ENCODE peak calls at places on chromosomes 11 and 22, in seven cellular contexts. Y is gastrocnemius medialis, T is tibial nerve, H is adrenal gland, U is right atrium auricular region, O is pancreas, A is endodermal cell. M is an unnamed sample. For H3K4me1, the result is how much of the 10 kb centered on the place peaks cover.

GRCh38 chr11:3165152-3165705 is at the start of gene OSBPL5:
- DNase-seq in Y (no peak), T (peak), H (peak), U (no peak), O (peak), A (peak), M (no peak)

GRCh38 chr22:23583153-23583552 is 3.1 kb upstream of the IGLL1 start:
- DNase-seq in Y (no peak), T (no peak), H (no peak), U (no peak), O (no peak), A (no peak), M (no peak)

GRCh38 chr11:69374110-69374981 is 80.4 kb downstream of the MYEOV start:
- DNase-seq in Y (no peak), T (no peak), H (peak), U (peak), O (peak), A (peak), M (no peak)

GRCh38 chr11:109788969-109789490 is 304.2 kb upstream of the ZC3H12C start:
- DNase-seq in Y (no peak), T (no peak), H (no peak), U (no peak), O (no peak), A (peak), M (no peak)

GRCh38 chr11:79417069-79417920 is 23.5 kb downstream of the TENM4 start:
- DNase-seq in Y (no peak), T (no peak), H (no peak), U (no peak), O (no peak), A (no peak), M (no peak)

GRCh38 chr11:10514210-10514609 is 26.8 kb downstream of the RNF141 start:
- DNase-seq in Y (no peak), T (no peak), H (no peak), U (no peak), O (no peak), A (no peak), M (no peak)

GRCh38 chr11:119712006-119712405 is 17.0 kb downstream of the NECTIN1 start:
- DNase-seq in Y (no peak), T (no peak), H (no peak), U (no peak), O (no peak), A (no peak), M (no peak)

GRCh38 chr11:130423541-130424155 is 4.8 kb downstream of the ADAMTS8 start:
- DNase-seq in Y (no peak), T (no peak), H (no peak), U (no peak), O (no peak), A (no peak), M (no peak)

GRCh38 chr11:122285021-122285420 is 169.0 kb upstream of the BLID start:
- DNase-seq in Y (no peak), T (no peak), H (no peak), U (no peak), O (no peak), A (no peak), M (no peak)

GRCh38 chr11:118171274-118172062 is 5.0 kb downstream of the SCN2B start:
- DNase-seq in Y (peak), T (peak), H (peak), U (peak), O (peak), A (peak), M (peak)

GRCh38 chr11:58592760-58593472 is 14.1 kb downstream of the ZFP91 start:
- DNase-seq in Y (no peak), T (no peak), H (no peak), U (no peak), O (no peak), A (no peak), M (no peak)

GRCh38 chr22:47190957-47191323 is 428.5 kb downstream of the TBC1D22A start:
- DNase-seq in Y (no peak), T (no peak), H (peak), U (no peak), O (no peak), A (no peak), M (no peak)

GRCh38 chr22:30749272-30749671 is 54.6 kb downstream of the OSBP2 start:
- DNase-seq in Y (no peak), T (no peak), H (no peak), U (no peak), O (no peak), A (no peak), M (no peak)

GRCh38 chr22:33851240-33851639 is 69.0 kb downstream of the LARGE1 start:
- DNase-seq in Y (no peak), T (no peak), H (no peak), U (no peak), O (no peak), A (no peak), M (no peak)

GRCh38 chr11:106603971-106604370 is 414.3 kb downstream of the GUCY1A2 start:
- DNase-seq in Y (no peak), T (no peak), H (no peak), U (no peak), O (no peak), A (no peak), M (no peak)

GRCh38 chr11:99410636-99411035 is 389.9 kb downstream of the CNTN5 start:
- DNase-seq in Y (no peak), T (no peak), H (no peak), U (no peak), O (no peak), A (no peak), M (no peak)

GRCh38 chr22:27825174-27825573 is 23.6 kb upstream of the MN1 start:
- DNase-seq in Y (no peak), T (no peak), H (no peak), U (no peak), O (no peak), A (peak), M (no peak)

GRCh38 chr22:43510226-43511070 is 98.6 kb downstream of the MPPED1 start:
- DNase-seq in Y (no peak), T (no peak), H (no peak), U (no peak), O (no peak), A (no peak), M (no peak)

DNA sequence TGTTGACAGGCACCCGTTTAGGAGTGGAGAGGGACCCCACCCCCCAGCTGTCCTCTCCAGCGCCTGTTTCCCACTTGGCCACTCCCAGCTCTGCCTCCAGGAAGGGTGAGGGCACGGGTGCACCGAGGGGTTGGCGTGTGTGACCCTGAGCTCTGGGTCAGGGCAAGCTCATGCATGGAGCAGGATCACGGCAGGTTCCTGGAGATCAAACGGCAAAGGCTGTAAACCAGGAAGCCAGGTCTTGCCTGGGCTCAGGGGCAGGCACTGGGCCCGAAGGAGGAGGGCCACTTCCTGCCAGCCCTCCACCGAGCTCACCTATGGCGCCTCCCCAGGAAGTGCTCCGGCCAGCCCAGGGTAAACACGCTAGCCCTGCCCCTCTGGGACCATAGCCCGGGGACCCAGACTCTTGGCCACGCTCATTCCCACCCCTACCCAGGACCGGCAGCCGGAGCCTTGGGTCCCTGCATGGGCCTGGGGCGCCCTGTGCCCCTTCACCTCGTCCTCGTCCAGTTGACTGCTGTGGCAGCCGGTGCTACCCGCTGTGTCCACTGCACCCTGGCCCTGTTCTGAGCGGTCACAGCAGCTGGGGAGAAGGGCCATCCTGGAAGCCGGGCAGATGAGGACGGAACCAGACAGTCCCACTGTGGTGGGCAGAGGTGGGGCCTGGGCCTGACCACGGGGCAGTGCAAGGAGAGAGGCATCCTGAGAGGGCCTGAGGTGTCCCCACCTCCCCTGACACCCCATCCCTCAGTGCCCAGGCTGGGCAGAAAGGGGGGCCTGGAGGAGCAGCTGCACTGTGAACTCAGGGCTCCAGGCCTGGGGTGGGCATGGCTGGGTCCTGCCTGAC is 1.0 kb upstream of the EPS8L2 start:
- DNase-seq in Y (no peak), T (no peak), H (no peak), U (no peak), O (peak), A (peak), M (no peak)
- H3K4me1 ChIP-seq in Y (under half), T (under half), H (under half), U (under half), O (under half), A (under half), M (under half)

DNA sequence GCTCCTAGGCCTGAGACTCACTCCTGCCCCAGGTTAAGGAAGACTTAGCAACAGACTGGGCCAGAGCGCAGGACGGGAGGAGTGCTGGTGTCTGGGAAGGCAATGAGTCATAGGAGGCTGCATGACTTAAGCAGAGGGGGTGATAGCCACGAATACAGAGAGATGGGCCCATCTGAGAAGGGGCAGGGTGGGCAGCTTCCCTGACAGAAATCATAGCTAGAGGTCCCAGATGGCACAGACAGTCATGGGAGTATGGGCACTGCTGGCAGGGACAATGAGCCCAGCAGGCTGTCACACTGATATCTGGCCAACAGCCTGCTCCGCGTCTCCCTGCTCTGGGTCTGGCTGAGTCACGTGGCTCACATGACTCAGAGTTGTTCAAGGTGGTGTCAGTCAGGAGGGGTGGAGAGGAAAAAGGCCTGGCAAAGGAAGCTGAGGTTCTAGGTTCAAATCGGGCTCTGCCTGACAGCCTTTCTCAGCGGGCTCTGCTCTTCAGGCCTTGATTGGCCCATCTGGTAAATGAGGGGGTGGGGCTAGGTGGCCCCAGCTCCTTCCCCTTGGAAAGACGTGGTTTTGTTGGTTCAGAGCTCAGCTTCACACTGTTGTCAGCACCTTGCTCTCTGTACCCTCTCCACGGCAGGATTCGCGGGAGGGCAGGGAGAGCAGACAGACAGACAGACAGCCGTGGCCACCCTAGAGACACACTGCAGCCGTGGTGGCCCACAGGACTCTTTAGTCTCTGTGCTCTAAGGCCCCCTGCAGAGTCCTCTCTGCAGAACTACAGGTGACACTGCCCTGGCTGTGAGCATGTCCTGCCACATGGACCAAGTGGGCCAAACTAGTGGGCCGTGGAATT is 47.8 kb downstream of the DBX1 start:
- DNase-seq in Y (peak), T (no peak), H (peak), U (peak), O (peak), A (peak), M (no peak)
- H3K4me3 ChIP-seq in Y (peak), T (no peak), H (no peak), U (peak), O (no peak), A (no peak), M (no peak)

GRCh38 chr11:64760759-64761417 is 1.1 kb upstream of the PYGM start:
- DNase-seq in Y (no peak), T (no peak), H (no peak), U (no peak), O (no peak), A (peak), M (no peak)
- H3K4me1 ChIP-seq in Y (half or more), T (under half), H (under half), U (half or more), O (under half), A (under half), M (half or more)

DNA sequence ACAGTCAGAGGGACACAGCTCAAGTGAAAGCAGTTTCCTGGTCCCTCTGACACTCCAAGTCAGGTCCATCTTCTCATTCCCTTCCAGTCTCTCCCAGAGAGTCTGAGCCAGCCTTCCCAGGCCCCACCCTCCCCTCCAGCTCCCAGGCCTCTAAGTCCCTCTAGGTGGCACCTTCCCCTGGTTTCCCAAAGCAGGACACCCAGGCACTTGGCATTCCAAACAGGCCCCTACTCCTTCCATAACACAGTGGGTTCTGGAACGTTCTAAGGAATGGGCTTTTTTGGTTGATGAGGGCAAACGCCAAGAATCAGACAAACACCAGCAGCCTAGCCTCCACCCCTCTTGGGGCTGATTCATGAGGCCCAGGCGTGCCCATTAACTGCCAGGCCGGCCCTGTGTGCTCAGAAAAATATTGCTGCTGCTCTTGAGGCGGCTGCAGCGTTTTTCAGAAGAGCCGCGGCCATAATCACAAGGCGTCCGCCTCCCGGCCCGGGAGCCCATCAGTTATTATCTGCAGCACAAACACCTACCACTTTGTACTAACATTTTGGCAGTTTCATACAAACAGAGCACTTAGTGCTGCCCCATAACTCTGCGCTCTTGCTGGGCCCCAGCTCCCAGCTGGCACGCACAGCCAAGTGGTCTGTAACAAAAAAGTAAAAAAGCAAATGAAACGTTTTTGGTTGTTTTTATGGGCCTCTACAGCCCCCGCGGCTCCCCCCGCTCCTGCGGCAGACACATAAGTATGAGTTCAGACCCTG is 418.6 kb downstream of the SOX6 start:
- DNase-seq in Y (no peak), T (no peak), H (no peak), U (no peak), O (no peak), A (peak), M (no peak)
- H3K4me3 ChIP-seq in Y (no peak), T (no peak), H (no peak), U (no peak), O (no peak), A (no peak), M (no peak)

GRCh38 chr11:68020575-68020974 is 9.9 kb upstream of the NDUFS8 start:
- DNase-seq in Y (no peak), T (no peak), H (no peak), U (no peak), O (no peak), A (peak), M (no peak)
- H3K4me1 ChIP-seq in Y (under half), T (under half), H (under half), U (under half), O (under half), A (under half), M (under half)

DNA sequence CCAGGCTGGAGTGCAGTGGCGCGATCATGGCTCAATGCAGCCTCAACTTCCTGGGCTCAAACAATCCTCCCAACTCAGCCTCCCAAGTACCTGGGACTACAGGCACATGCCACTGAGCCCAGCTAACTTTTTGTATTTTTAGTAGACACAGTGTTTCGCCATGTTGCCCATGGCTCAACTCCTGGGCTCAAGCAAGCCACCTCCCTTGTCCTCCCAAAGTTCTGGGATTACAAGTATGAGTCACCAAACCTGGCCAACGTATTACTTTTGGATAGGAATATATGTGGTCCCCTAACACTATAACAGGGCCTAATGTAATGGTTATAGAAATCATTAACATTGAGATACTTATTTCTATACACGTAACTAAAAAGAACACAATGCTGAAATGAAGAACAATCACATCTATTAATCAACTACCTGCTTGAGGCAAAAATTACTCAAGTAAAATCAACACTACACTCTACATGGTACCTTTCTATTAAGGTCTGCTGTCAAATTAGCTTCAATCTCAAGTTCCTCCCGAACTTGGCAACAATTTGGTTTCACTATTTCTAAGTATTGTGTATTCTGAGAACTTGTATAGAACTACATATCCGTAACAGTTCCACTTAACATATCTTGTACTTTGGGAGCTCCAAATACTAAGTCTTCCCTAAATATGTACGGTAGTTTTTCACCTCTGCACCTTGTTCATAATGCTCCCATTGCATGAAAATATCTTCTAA is 124.9 kb downstream of the FCHSD2 start:
- DNase-seq in Y (no peak), T (no peak), H (no peak), U (no peak), O (no peak), A (no peak), M (no peak)
- H3K4me3 ChIP-seq in Y (no peak), T (no peak), H (no peak), U (no peak), O (no peak), A (no peak), M (no peak)

DNA sequence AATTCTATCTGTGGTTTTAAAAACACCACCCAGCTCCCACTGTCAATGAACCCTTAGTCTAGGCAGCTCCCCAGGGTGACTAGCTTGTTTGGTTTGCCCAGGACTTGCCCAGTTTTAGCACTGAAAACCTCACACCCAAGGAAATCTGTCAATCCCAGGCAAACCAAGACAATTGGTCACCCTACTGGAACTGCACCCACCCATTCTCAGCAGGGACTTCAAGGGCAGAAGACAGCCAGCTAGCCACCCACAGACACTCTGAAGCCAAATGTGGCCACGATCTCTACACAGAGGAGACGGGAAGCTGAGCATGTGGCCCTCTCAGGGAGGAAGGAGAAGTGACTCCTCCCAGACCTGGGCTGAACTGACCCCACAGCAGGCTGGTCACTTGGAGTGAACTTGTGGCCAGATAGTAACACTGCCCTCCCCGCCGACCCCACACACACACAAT is 74.4 kb upstream of the DRD2 start:
- DNase-seq in Y (no peak), T (no peak), H (no peak), U (no peak), O (no peak), A (no peak), M (no peak)
- H3K4me1 ChIP-seq in Y (under half), T (under half), H (under half), U (under half), O (under half), A (under half), M (under half)

GRCh38 chr11:95104916-95105315 is 15.3 kb downstream of the ENDOD1 start:
- DNase-seq in Y (no peak), T (no peak), H (no peak), U (no peak), O (no peak), A (no peak), M (no peak)

GRCh38 chr11:95104121-95104830 is 14.6 kb downstream of the ENDOD1 start:
- DNase-seq in Y (no peak), T (no peak), H (no peak), U (no peak), O (no peak), A (no peak), M (no peak)

GRCh38 chr11:95108671-95109551 is 19.3 kb downstream of the ENDOD1 start:
- DNase-seq in Y (no peak), T (no peak), H (no peak), U (no peak), O (no peak), A (peak), M (no peak)

GRCh38 chr11:95111923-95112540 is 22.4 kb downstream of the ENDOD1 start:
- DNase-seq in Y (no peak), T (no peak), H (no peak), U (no peak), O (no peak), A (no peak), M (no peak)

GRCh38 chr11:95108159-95108611 is 18.5 kb downstream of the ENDOD1 start:
- DNase-seq in Y (peak), T (no peak), H (peak), U (no peak), O (no peak), A (peak), M (no peak)
- H3K4me3 ChIP-seq in Y (peak), T (no peak), H (no peak), U (no peak), O (no peak), A (no peak), M (no peak)

GRCh38 chr11:65793144-65793581 is 6.3 kb downstream of the OVOL1 start:
- DNase-seq in Y (no peak), T (no peak), H (no peak), U (no peak), O (peak), A (no peak), M (no peak)

GRCh38 chr11:65791719-65792213 is 4.9 kb downstream of the OVOL1 start:
- DNase-seq in Y (no peak), T (no peak), H (no peak), U (no peak), O (no peak), A (no peak), M (peak)

GRCh38 chr11:65794570-65795510 is 8.0 kb downstream of the OVOL1 start:
- DNase-seq in Y (no peak), T (no peak), H (no peak), U (no peak), O (no peak), A (no peak), M (no peak)

GRCh38 chr11:65792456-65792855 is 5.6 kb downstream of the OVOL1 start:
- DNase-seq in Y (no peak), T (no peak), H (no peak), U (no peak), O (no peak), A (no peak), M (no peak)

GRCh38 chr11:65793625-65794400 is 7.0 kb downstream of the OVOL1 start:
- DNase-seq in Y (no peak), T (no peak), H (no peak), U (no peak), O (no peak), A (no peak), M (no peak)
- H3K4me1 ChIP-seq in Y (under half), T (under half), H (under half), U (under half), O (under half), A (under half), M (under half)

M was measured in effector memory CD4-positive, alpha-beta T cell.